ENCODE peak calls at places on chromosome 15, in five cellular contexts. U is astrocyte of the spinal cord; K is CD4-positive, alpha-beta T cell; G is fibroblast of lung; R is ovary. E is an unnamed sample.

GRCh38 chr15:90750186-90750585 is 33.0 kb downstream of the BLM start:
- DNase-seq in U (no peak), K (no peak), G (no peak), R (no peak), E (no peak)

GRCh38 chr15:82540984-82541431 is 751 bp upstream of the RPS17 start:
- DNase-seq in U (no peak), K (no peak), G (peak), R (peak), E (no peak)

GRCh38 chr15:62440731-62441130 is 275.6 kb upstream of the C2CD4B start:
- DNase-seq in U (no peak), K (no peak), G (no peak), R (no peak), E (no peak)

GRCh38 chr15:97995881-97996603 is 35.5 kb downstream of the ARRDC4 start:
- DNase-seq in U (no peak), K (no peak), G (peak), R (no peak), E (no peak)

GRCh38 chr15:74307827-74308642 is 59.4 kb downstream of the CYP11A1 start:
- DNase-seq in U (peak), K (peak), G (peak), R (peak), E (no peak)

GRCh38 chr15:67080900-67081431 is 15.6 kb downstream of the SMAD3 start:
- DNase-seq in U (peak), K (no peak), G (peak), R (no peak), E (no peak)

GRCh38 chr15:100775581-100776185 is 103.9 kb upstream of the ALDH1A3 start:
- DNase-seq in U (no peak), K (no peak), G (no peak), R (no peak), E (no peak)

GRCh38 chr15:63044077-63044644 is 1.6 kb downstream of the TPM1 start:
- DNase-seq in U (peak), K (no peak), G (no peak), R (no peak), E (no peak)

GRCh38 chr15:65189102-65189740 is 4.1 kb upstream of the CLPX start:
- DNase-seq in U (peak), K (no peak), G (peak), R (peak), E (no peak)

GRCh38 chr15:82393671-82394070 is 35.9 kb upstream of the GOLGA6L9 start:
- DNase-seq in U (peak), K (no peak), G (no peak), R (no peak), E (no peak)

GRCh38 chr15:89888214-89888804 is 5.5 kb downstream of the AP3S2 start:
- DNase-seq in U (peak), K (no peak), G (peak), R (no peak), E (no peak)

GRCh38 chr15:57969355-57969754 is 96.2 kb downstream of the ALDH1A2 start:
- DNase-seq in U (peak), K (no peak), G (peak), R (no peak), E (no peak)

GRCh38 chr15:92903588-92903955 is 3.4 kb downstream of the CHD2 start:
- DNase-seq in U (no peak), K (no peak), G (no peak), R (no peak), E (no peak)

GRCh38 chr15:89740137-89740536 is 10.9 kb downstream of the MESP1 start:
- DNase-seq in U (peak), K (no peak), G (peak), R (peak), E (peak)

GRCh38 chr15:71680079-71680461 is 130.3 kb upstream of the NR2E3 start:
- DNase-seq in U (no peak), K (no peak), G (no peak), R (no peak), E (no peak)

GRCh38 chr15:60389261-60390077 is 8.3 kb downstream of the ANXA2 start:
- DNase-seq in U (peak), K (no peak), G (no peak), R (no peak), E (no peak)

DNA sequence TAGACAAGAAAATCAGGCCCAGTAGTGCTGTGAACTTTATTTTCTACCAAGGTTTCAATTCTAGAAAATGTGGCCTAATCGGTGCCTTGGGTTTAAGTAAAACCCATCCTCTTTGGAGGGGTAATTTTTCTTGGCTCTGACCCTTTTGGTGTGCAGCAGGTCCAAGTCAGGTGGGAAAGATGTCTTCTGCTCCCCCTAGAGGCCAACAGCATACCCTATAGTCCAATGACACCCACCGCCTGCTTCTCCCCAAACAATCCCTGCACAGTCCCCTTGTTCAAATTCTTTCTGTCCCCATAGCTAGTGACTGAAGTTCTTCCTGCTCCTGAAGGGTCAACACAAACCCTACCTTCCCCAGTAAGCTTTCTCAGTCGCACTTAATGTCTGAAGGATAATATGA is 261.8 kb upstream of the GOLGA6L4 start:
- DNase-seq in U (no peak), K (no peak), G (peak), R (no peak), E (no peak)
- TF ChIP-seq CTCF in U (peak), K (no peak), G (peak), R (no peak), E (no peak)

GRCh38 chr15:80087104-80087503 is 27.6 kb downstream of the ZFAND6 start:
- DNase-seq in U (no peak), K (no peak), G (no peak), R (no peak), E (no peak)
- TF ChIP-seq CTCF in U (peak), K (no peak), G (peak), R (no peak), E (no peak)

DNA sequence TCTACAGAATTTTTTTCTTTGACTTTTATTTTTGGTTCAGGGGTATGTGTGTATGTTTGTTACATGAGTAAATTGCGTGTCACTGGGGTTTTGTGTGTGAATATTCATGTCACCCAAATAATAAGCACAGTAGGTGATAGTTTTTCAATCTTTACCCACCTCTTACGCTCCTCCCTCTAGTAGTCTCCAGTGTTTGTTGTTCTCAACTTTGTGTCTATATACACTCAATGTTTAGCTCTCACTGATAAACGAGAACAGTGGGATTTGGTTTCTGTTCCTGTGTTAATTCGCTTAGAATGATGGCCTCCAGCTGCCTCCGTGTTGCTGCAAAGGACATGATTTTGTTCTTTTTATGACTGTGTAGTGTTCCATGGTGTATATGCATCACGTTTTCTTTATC is 54.4 kb downstream of the MEF2A start:
- DNase-seq in U (no peak), K (no peak), G (no peak), R (no peak), E (no peak)
- TF ChIP-seq CTCF in U (no peak), K (no peak), G (no peak), R (no peak), E (no peak)

GRCh38 chr15:31377030-31377429 is 50.4 kb downstream of the KLF13 start:
- DNase-seq in U (no peak), K (no peak), G (no peak), R (no peak), E (no peak)
- TF ChIP-seq CTCF in U (no peak), K (no peak), G (no peak), R (no peak), E (no peak)

GRCh38 chr15:31573759-31574158 is 247.1 kb downstream of the KLF13 start:
- DNase-seq in U (no peak), K (no peak), G (no peak), R (no peak), E (no peak)
- TF ChIP-seq CTCF in U (no peak), K (no peak), G (no peak), R (no peak), E (no peak)

DNA sequence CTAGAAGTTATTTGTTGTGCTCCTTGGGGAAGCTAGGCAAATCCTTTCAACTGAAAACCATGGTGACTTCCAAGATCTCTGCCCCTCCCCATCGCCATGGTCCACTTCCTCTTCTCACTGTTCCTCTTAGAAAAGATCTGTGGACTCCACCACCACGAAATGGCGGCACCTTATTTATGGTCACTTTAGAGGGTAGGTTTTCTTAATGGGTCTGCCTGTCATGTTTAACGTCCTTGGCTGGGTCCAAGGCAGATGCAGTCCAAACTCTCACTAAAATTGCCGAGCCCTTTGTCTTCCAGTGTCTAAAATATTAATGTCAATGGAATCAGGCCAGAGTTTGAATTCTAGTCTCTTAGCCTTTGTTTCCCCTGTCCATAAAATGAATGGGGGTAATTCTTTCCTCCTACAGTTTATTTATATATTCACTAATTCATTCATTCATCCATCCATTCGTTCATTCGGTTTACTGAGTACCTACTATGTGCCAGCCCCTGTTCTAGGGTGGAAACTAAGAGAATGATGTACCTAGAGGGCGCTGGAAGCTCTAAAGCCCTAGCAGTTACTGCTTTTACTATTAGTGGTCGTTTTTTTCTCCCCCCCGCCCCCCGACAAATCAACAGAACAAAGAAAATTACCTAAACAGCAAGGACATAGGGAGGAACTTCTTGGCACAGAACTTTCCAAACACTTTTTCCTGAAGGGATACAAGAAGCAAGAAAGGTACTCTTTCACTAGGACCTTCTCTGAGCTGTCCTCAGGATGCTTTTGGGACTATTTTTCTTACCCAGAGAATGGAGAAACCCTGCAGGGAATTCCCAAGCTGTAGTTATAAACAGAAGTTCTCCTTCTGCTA is 661 bp downstream of the PATL2 start:
- DNase-seq in U (peak), K (no peak), G (peak), R (no peak), E (no peak)
- TF ChIP-seq CTCF in U (peak), K (peak), G (peak), R (no peak), E (peak)

GRCh38 chr15:64092075-64092820 is 1.4 kb downstream of the CIAO2A start:
- DNase-seq in U (no peak), K (no peak), G (no peak), R (no peak), E (no peak)
- TF ChIP-seq CTCF in U (no peak), K (peak), G (no peak), R (no peak), E (no peak)

E was measured in natural killer cell.